ENCODE peak calls at places on chromosomes 6 and 20, in four cellular contexts. N is HL-60, Z is K562, F is GM12878. O is an unnamed sample.

GRCh38 chr20:10696650-10697049 is 22.9 kb upstream of the JAG1 start:
- DNase-seq in N (peak), Z (peak), F (no peak), O (no peak)

GRCh38 chr6:146135167-146135566 is 106.3 kb downstream of the GRM1 start:
- DNase-seq in N (no peak), Z (no peak), F (no peak), O (no peak)

GRCh38 chr20:53828673-53829085 is 235.0 kb upstream of the ZNF217 start:
- DNase-seq in N (no peak), Z (peak), F (no peak), O (no peak)

GRCh38 chr6:161161889-161162624 is 111.8 kb downstream of the AGPAT4 start:
- DNase-seq in N (no peak), Z (no peak), F (no peak), O (no peak)

GRCh38 chr20:43322851-43323250 is 133.1 kb upstream of the PTPRT start:
- DNase-seq in N (no peak), Z (no peak), F (no peak), O (no peak)

GRCh38 chr6:37135835-37136694 is 33.9 kb upstream of the PIM1 start:
- DNase-seq in N (no peak), Z (no peak), F (no peak), O (no peak)

GRCh38 chr6:75855047-75855446 is 106.0 kb downstream of the MYO6 start:
- DNase-seq in N (peak), Z (peak), F (no peak), O (no peak)

GRCh38 chr6:161274488-161274858 is 612 bp upstream of the AGPAT4 start:
- DNase-seq in N (no peak), Z (no peak), F (no peak), O (no peak)

GRCh38 chr6:112562348-112563220 is 215.5 kb downstream of the RFPL4B start:
- DNase-seq in N (no peak), Z (no peak), F (no peak), O (no peak)

GRCh38 chr20:24730750-24731149 is 218.3 kb upstream of the CST7 start:
- DNase-seq in N (no peak), Z (no peak), F (no peak), O (no peak)

GRCh38 chr6:159935633-159936032 is 33.2 kb upstream of the IGF2R start:
- DNase-seq in N (no peak), Z (no peak), F (no peak), O (no peak)

GRCh38 chr20:43925786-43926185 is 11.1 kb downstream of the TOX2 start:
- DNase-seq in N (peak), Z (no peak), F (no peak), O (no peak)

GRCh38 chr6:95280690-95281273 is 296.6 kb upstream of the MANEA start:
- DNase-seq in N (no peak), Z (peak), F (no peak), O (no peak)

GRCh38 chr6:158040051-158040803 is 58.6 kb downstream of the SYNJ2 start:
- DNase-seq in N (no peak), Z (peak), F (peak), O (no peak)

GRCh38 chr20:44010162-44010704 is 95.6 kb downstream of the TOX2 start:
- DNase-seq in N (no peak), Z (peak), F (no peak), O (no peak)

GRCh38 chr6:169174516-169175359 is 78.9 kb downstream of the THBS2 start:
- DNase-seq in N (no peak), Z (peak), F (no peak), O (no peak)

GRCh38 chr6:4883298-4883697 is 107.1 kb downstream of the CDYL start:
- DNase-seq in N (no peak), Z (no peak), F (no peak), O (no peak)

GRCh38 chr6:111673086-111673485 is 67.4 kb upstream of the TRAF3IP2 start:
- DNase-seq in N (no peak), Z (no peak), F (no peak), O (no peak)

GRCh38 chr6:41716516-41717446 is 18.6 kb downstream of the TFEB start:
- DNase-seq in N (no peak), Z (no peak), F (no peak), O (no peak)

GRCh38 chr6:2749972-2750600 is 636 bp downstream of the MYLK4 start:
- DNase-seq in N (peak), Z (peak), F (no peak), O (no peak)

GRCh38 chr6:28356666-28357020 is 6.9 kb downstream of the ZKSCAN3 start:
- DNase-seq in N (no peak), Z (no peak), F (no peak), O (no peak)

GRCh38 chr20:46548688-46549087 is 1.8 kb downstream of the OCSTAMP start:
- DNase-seq in N (no peak), Z (no peak), F (no peak), O (no peak)

GRCh38 chr20:10511507-10512231 is 76.6 kb downstream of the SLX4IP start:
- DNase-seq in N (peak), Z (peak), F (peak), O (peak)

GRCh38 chr6:168122521-168122920 is 43.5 kb upstream of the FRMD1 start:
- DNase-seq in N (no peak), Z (no peak), F (no peak), O (no peak)

GRCh38 chr6:7315684-7316366 is 2.8 kb upstream of the SSR1 start:
- DNase-seq in N (no peak), Z (no peak), F (no peak), O (no peak)

GRCh38 chr6:64930664-64931063 is 776.4 kb downstream of the EYS start:
- DNase-seq in N (no peak), Z (no peak), F (no peak), O (no peak)

DNA sequence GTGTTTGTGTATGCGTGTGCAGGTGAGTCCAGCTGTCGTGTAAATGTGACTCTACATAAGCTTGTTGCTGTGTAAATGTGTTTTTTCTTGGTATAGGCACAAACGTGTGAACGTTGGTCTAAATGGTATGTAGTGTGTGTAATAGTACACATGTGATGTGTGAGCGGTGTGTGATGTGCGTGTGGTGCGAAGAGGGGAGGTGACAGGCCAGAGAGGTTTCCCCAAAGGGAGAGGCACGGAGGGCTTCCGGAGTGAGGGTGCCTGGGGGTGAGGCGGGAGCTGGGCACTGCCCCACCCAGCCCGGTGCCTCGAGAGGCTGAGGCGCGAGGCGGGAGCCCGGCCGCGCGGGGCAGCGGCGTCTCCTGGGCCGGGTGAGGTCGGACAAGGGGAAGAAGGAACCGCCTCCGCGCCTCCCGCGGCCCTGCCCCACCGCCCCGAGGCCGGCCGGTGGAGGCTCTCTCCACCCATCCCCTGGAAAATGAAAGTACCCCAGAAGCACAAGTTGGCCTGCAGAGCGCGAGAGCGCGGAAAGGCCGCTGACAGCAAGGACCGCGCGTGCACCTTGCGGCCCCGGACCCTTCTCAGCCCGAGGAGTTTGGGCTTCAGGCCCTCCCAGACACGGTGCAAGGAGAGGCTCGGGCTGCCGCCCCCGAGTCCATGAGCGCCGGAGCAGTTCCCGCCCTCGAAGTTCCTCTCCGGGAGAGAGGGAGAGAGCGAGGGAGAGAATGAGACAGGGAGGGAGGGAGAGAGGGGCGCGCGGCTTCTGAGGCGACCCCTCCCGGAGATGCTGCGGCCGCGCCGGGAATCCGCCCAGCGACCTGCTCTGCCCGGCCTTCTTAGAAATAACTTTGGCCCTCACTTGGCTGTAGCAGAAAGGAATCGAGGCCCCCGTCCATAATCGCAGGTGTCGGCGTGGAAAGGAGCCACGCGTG is 43.2 kb upstream of the OSTM1 start:
- DNase-seq in N (peak), Z (no peak), F (no peak), O (peak)
- TF ChIP-seq SPI1 in N (no peak), Z (no peak), F (no peak), O (no peak)

GRCh38 chr6:119430820-119431219 is 81.3 kb upstream of the MAN1A1 start:
- DNase-seq in N (no peak), Z (no peak), F (no peak), O (no peak)
- TF ChIP-seq SPI1 in N (no peak), Z (no peak), F (no peak), O (no peak)

GRCh38 chr20:61930776-61931475 is 134.8 kb downstream of the TAF4 start:
- DNase-seq in N (no peak), Z (no peak), F (no peak), O (no peak)
- TF ChIP-seq SPI1 in N (no peak), Z (no peak), F (no peak), O (no peak)

GRCh38 chr20:50848846-50849673 is 54.2 kb downstream of the BCAS4 start:
- DNase-seq in N (no peak), Z (no peak), F (no peak), O (no peak)
- TF ChIP-seq SPI1 in N (no peak), Z (no peak), F (peak), O (peak)

GRCh38 chr6:16762547-16763477 is 1.6 kb upstream of the ATXN1 start:
- DNase-seq in N (peak), Z (peak), F (no peak), O (peak)
- TF ChIP-seq SPI1 in N (no peak), Z (no peak), F (no peak), O (no peak)

GRCh38 chr20:37114012-37114411 is 18.2 kb upstream of the RBL1 start:
- DNase-seq in N (no peak), Z (no peak), F (no peak), O (no peak)

GRCh38 chr20:37111926-37112455 is 16.2 kb upstream of the RBL1 start:
- DNase-seq in N (no peak), Z (no peak), F (no peak), O (no peak)

GRCh38 chr20:37108676-37109075 is 12.9 kb upstream of the RBL1 start:
- DNase-seq in N (no peak), Z (no peak), F (no peak), O (no peak)
- TF ChIP-seq SPI1 in N (no peak), Z (no peak), F (no peak), O (no peak)

GRCh38 chr20:8934362-8934761 is 134.5 kb upstream of the PLCB4 start:
- DNase-seq in N (no peak), Z (no peak), F (no peak), O (no peak)
- TF ChIP-seq SPI1 in N (no peak), Z (no peak), F (no peak), O (no peak)

DNA sequence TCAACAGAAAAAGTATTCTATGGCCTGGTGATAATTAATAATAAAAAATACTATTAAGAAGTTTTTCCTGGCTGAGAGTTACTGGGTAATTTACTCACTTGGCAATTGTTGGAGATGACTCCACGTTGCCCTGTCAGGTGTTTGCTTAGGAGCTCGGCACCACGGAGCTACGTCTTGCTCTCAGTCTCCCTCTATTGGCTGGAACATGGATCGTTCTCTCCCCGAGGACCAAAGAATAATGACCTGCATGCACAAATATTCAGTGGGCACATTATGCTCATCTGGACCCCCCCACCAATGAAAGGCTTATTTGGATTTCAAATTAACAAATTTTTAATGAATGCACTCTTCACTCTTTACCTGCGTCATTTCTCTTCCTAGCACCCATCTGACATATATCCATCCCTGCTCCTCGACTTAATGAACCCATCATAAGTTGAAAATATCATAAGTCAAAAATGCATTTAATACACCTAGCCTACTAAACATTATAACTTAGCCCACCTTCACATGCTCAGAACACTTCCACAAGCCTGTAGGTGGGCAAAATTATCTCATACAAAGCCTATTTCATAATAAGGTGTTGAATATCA is 71.0 kb upstream of the CD83 start:
- DNase-seq in N (peak), Z (peak), F (no peak), O (peak)
- TF ChIP-seq SPI1 in N (no peak), Z (no peak), F (no peak), O (no peak)

GRCh38 chr6:150250826-150251225 is 108.0 kb downstream of the PPP1R14C start:
- DNase-seq in N (no peak), Z (peak), F (no peak), O (no peak)
- TF ChIP-seq SPI1 in N (no peak), Z (peak), F (no peak), O (no peak)

GRCh38 chr6:109166643-109167042 is 71.3 kb downstream of the CEP57L1 start:
- DNase-seq in N (no peak), Z (no peak), F (no peak), O (no peak)

GRCh38 chr6:109167557-109167956 is 72.2 kb downstream of the CEP57L1 start:
- DNase-seq in N (no peak), Z (no peak), F (no peak), O (no peak)

GRCh38 chr6:109170333-109170732 is 75.0 kb downstream of the CEP57L1 start:
- DNase-seq in N (no peak), Z (no peak), F (no peak), O (no peak)

GRCh38 chr6:109164331-109164730 is 69.0 kb downstream of the CEP57L1 start:
- DNase-seq in N (no peak), Z (no peak), F (no peak), O (no peak)

GRCh38 chr6:109165392-109165964 is 70.2 kb downstream of the CEP57L1 start:
- DNase-seq in N (no peak), Z (peak), F (no peak), O (no peak)
- TF ChIP-seq SPI1 in N (no peak), Z (no peak), F (no peak), O (no peak)

O was measured in GM12891.